ENCODE peak calls at places on chromosomes 1 and 21, in ten cellular contexts. L is body of pancreas; I is adrenal gland; P is lower lobe of right lung; W is A549; G is vagina; Z is tibial artery; J is effector memory CD4-positive, alpha-beta T cell; S is Peyer's patch; V is CD8-positive, alpha-beta T cell. R is an unnamed sample.

GRCh38 chr21:45791562-45792418 is 148.3 kb downstream of the PCBP3 start:
- DNase-seq in G (no peak), P (no peak), Z (no peak), W (no peak), V (no peak), I (no peak), S (no peak), J (no peak), L (no peak), R (no peak)

GRCh38 chr1:56911098-56911497 is 54.7 kb downstream of the C8B start:
- DNase-seq in Z (no peak), L (no peak), I (no peak), P (no peak), V (no peak), S (no peak), G (no peak), W (no peak), J (no peak), R (no peak)

GRCh38 chr1:32903991-32904776 is 3.0 kb upstream of the TMEM54 start:
- DNase-seq in P (no peak), S (peak; percentile 89), L (peak; percentile 75), Z (peak; percentile 39), V (no peak), W (no peak), J (no peak), G (no peak), I (no peak), R (no peak)

GRCh38 chr1:201222125-201222524 is 31.5 kb downstream of the IGFN1 start:
- DNase-seq in J (no peak), L (no peak), I (no peak), Z (no peak), P (no peak), V (no peak), S (peak; percentile 78), W (no peak), G (no peak), R (no peak)

GRCh38 chr21:36452281-36452680 is 27.6 kb downstream of the CLDN14 start:
- DNase-seq in L (no peak), J (no peak), P (no peak), W (no peak), Z (no peak), S (no peak), G (no peak), V (no peak), I (no peak), R (no peak)

GRCh38 chr1:200306954-200307754 is 102.7 kb downstream of the ZNF281 start:
- DNase-seq in W (peak; percentile 76), Z (no peak), S (no peak), L (no peak), P (no peak), G (no peak), J (no peak), I (no peak), V (peak; percentile 11), R (no peak)

GRCh38 chr1:196609114-196609737 is 986 bp upstream of the KCNT2 start:
- DNase-seq in P (no peak), I (no peak), Z (no peak), G (no peak), S (no peak), J (no peak), W (peak; percentile 1), V (no peak), L (no peak), R (peak; percentile 29)

GRCh38 chr21:40153351-40153750 is 286.1 kb downstream of the PCP4 start:
- DNase-seq in J (no peak), Z (no peak), L (no peak), P (no peak), I (no peak), S (no peak), G (no peak), V (no peak), W (no peak), R (no peak)

GRCh38 chr1:197915797-197916686 is 1.1 kb upstream of the LHX9 start:
- DNase-seq in P (peak; percentile 58), S (no peak), G (peak; percentile 84), W (peak; percentile 85), V (no peak), Z (peak; percentile 71), J (no peak), I (no peak), L (peak; percentile 60), R (no peak)

GRCh38 chr1:197917813-197918646 is 858 bp downstream of the LHX9 start:
- DNase-seq in S (no peak), P (peak; percentile 50), W (no peak), L (no peak), G (peak; percentile 83), V (no peak), I (no peak), Z (peak; percentile 64), J (no peak), R (no peak)

GRCh38 chr1:197919523-197920301 is 2.5 kb downstream of the LHX9 start:
- DNase-seq in P (peak; percentile 40), I (no peak), W (no peak), L (no peak), V (no peak), J (no peak), Z (no peak), S (no peak), G (no peak), R (no peak)

GRCh38 chr1:197918815-197919522 is 1.8 kb downstream of the LHX9 start:
- DNase-seq in V (no peak), L (no peak), G (no peak), J (no peak), P (no peak), I (no peak), W (no peak), S (no peak), Z (peak; percentile 60), R (no peak)

GRCh38 chr1:197917553-197917812 is 311 bp downstream of the LHX9 start:
- DNase-seq in L (no peak), S (no peak), W (no peak), I (no peak), J (no peak), P (no peak), V (no peak), Z (no peak), G (no peak), R (no peak)
- H3K4me3 ChIP-seq in L (no peak overlapping the region), S (no peak overlapping the region), W (peak overlapping the region; percentile 54), I (no peak overlapping the region), J (no peak overlapping the region), P (peak overlapping the region; percentile 48), V (no peak overlapping the region), Z (peak overlapping the region; percentile 52), G (peak overlapping the region; percentile 42), R (no peak overlapping the region)

DNA sequence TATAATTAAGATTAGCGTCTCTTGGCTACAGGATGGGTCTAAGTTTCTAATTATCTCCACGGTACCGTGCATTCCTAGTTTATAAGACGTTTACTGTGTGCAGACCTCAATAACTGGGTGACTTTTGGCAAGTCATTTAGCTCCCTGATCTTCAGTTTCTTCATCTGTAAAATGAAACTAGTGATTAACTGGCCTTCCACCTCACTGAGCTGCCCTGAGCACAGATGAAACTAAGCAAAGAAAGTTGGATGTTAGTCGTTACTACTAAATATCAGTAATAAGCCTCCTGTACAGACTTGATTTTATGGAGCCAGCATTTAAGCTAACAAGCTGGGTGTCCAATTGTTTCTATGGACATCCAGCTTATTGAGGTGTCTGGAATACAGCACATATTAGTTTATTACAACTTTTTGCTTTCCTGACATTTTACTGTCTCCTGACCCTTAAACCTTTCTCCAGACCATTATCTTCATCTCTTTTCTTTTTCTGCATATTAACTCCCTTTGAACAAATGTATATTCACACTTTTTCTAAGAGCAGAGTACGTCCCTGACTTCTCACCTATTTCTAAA is 1.1 kb downstream of the CR2 start:
- DNase-seq in L (no peak), I (no peak), S (no peak), P (no peak), G (no peak), J (no peak), Z (no peak), V (no peak), W (no peak), R (no peak)
- H3K27ac ChIP-seq in L (no peak overlapping the region), I (no peak overlapping the region), S (no peak overlapping the region), P (no peak overlapping the region), G (no peak overlapping the region), J (no peak overlapping the region), Z (no peak overlapping the region), V (no peak overlapping the region), W (no peak overlapping the region), R (no peak overlapping the region)

GRCh38 chr1:30762152-30762930 is 4.8 kb upstream of the LAPTM5 start:
- DNase-seq in I (no peak), P (no peak), Z (no peak), V (no peak), G (no peak), L (no peak), J (no peak), S (no peak), W (no peak), R (no peak)

GRCh38 chr1:30758785-30759380 is 1.3 kb upstream of the LAPTM5 start:
- DNase-seq in P (no peak), S (no peak), L (no peak), Z (no peak), W (no peak), G (no peak), J (no peak), I (no peak), V (no peak), R (no peak)

GRCh38 chr1:30759718-30760281 is 2.2 kb upstream of the LAPTM5 start:
- DNase-seq in G (no peak), L (no peak), I (no peak), J (peak; percentile 59), V (peak; percentile 78), P (no peak), S (peak; percentile 84), Z (no peak), W (no peak), R (no peak)

GRCh38 chr1:30761312-30762151 is 4.0 kb upstream of the LAPTM5 start:
- DNase-seq in V (no peak), S (no peak), W (no peak), I (no peak), G (no peak), J (no peak), P (no peak), Z (no peak), L (no peak), R (no peak)

DNA sequence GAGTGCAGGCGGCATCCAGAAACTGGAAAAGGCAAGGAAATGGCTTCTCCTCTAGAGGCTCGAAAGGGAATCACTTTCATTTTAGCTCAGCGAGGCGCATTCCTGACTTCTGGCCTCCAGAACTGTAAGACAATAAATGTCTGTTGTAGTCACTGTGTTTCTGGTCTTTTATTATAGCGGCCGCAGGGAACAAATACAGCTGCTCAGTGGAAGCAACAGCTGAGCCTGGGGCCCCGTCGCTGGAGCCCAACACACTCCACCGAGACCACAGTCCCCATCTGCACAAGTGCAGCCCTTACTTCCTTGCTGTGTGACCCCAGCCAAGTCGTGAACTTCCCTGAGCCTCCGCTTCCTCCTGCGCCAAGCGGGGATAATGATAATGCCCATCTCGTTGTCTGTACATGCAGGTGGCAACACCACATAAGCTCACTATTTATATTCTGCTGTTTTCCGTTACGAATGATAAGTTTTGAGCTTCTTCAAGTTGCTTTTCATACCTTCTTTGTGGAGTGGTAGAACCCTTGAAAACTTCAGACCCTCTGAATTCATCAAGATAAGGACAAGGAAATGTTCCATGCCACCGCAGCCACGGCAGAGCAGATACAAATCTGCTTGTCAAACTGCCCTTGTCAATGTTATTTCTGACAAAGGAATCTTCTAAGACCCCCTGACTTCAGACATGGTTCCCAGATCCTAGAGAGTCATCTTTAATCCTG is 3.2 kb upstream of the LAPTM5 start:
- DNase-seq in S (no peak), G (no peak), V (no peak), L (no peak), W (no peak), P (no peak), I (no peak), Z (no peak), J (no peak), R (no peak)
- H3K4me1 ChIP-seq in S (peaks cover 39% of the 10 kb centered on the region), G (no peaks in the 10 kb centered on the region), V (peaks cover 65% of the 10 kb centered on the region), L (no peaks in the 10 kb centered on the region), W (no peaks in the 10 kb centered on the region), P (peaks cover 21% of the 10 kb centered on the region), I (peaks cover 8% of the 10 kb centered on the region), Z (no peaks in the 10 kb centered on the region), J (peaks cover 55% of the 10 kb centered on the region), R (peaks cover 2% of the 10 kb centered on the region)

GRCh38 chr1:154567386-154568164 is at the start of gene CHRNB2:
- DNase-seq in G (no peak), S (peak; percentile 79), L (peak; percentile 79), J (peak; percentile 61), Z (peak; percentile 72), V (peak; percentile 79), I (peak; percentile 81), W (peak; percentile 69), P (peak; percentile 75), R (peak; percentile 68)
- H3K4me3 ChIP-seq in G (no peak within 1 kb of the TSS), S (no peak within 1 kb of the TSS), L (no peak within 1 kb of the TSS), J (no peak within 1 kb of the TSS), Z (peak within 1 kb of the TSS; percentile 7), V (peak within 1 kb of the TSS; percentile 46), I (no peak within 1 kb of the TSS), W (peak within 1 kb of the TSS; percentile 37), P (peak within 1 kb of the TSS; percentile 28), R (peak within 1 kb of the TSS; percentile 57)